ENCODE peak calls at places on chromosomes 16 and 17, in five cellular contexts. I, P, G, V and L are unnamed samples.

GRCh38 chr16:84227548-84227947 is 12.3 kb downstream of the KCNG4 start:
- DNase-seq in I (no peak), P (no peak), G (no peak), V (no peak), L (no peak)

GRCh38 chr17:27430882-27431491 is 25.3 kb upstream of the KSR1 start:
- DNase-seq in I (no peak), P (peak; percentile 35), G (no peak), V (no peak), L (peak; percentile 16)

GRCh38 chr17:29084476-29085148 is 41.7 kb downstream of the PIPOX start:
- DNase-seq in I (no peak), P (peak; percentile 44), G (no peak), V (no peak), L (peak; percentile 11)

GRCh38 chr16:71927383-71927782 is 32.1 kb downstream of the IST1 start:
- DNase-seq in I (no peak), P (peak; percentile 86), G (peak; percentile 71), V (peak; percentile 73), L (peak; percentile 92)

GRCh38 chr16:57732011-57732410 is 3.6 kb upstream of the KATNB1 start:
- DNase-seq in I (no peak), P (no peak), G (no peak), V (peak; percentile 80), L (no peak)

GRCh38 chr17:6480325-6480675 is 36.0 kb downstream of the PIMREG start:
- DNase-seq in I (no peak), P (no peak), G (no peak), V (no peak), L (no peak)

GRCh38 chr17:69314246-69315030 is 12.5 kb downstream of the ABCA5 start:
- DNase-seq in I (no peak), P (no peak), G (no peak), V (no peak), L (no peak)

GRCh38 chr16:69406780-69407331 is 17.6 kb upstream of the CYB5B start:
- DNase-seq in I (no peak), P (no peak), G (peak; percentile 64), V (no peak), L (no peak)

GRCh38 chr16:51048544-51048943 is 102.5 kb downstream of the SALL1 start:
- DNase-seq in I (no peak), P (no peak), G (no peak), V (no peak), L (no peak)

GRCh38 chr17:29891131-29891530 is 38.9 kb downstream of the SSH2 start:
- DNase-seq in I (no peak), P (no peak), G (no peak), V (no peak), L (no peak)

GRCh38 chr16:30183961-30184429 is 593 bp downstream of the CORO1A start:
- DNase-seq in I (peak; percentile 63), P (no peak), G (no peak), V (no peak), L (no peak)

GRCh38 chr16:51508813-51509212 is 357.7 kb upstream of the SALL1 start:
- DNase-seq in I (no peak), P (no peak), G (no peak), V (peak; percentile 18), L (peak; percentile 62)

GRCh38 chr17:17900615-17901520 is 64.1 kb upstream of the SREBF1 start:
- DNase-seq in I (peak; percentile 78), P (peak; percentile 98), G (peak; percentile 85), V (peak; percentile 95), L (peak; percentile 99)

GRCh38 chr17:10754861-10755591 is 25.2 kb upstream of the TMEM220 start:
- DNase-seq in I (no peak), P (no peak), G (peak; percentile 46), V (no peak), L (no peak)

GRCh38 chr16:627458-628239 is 3.1 kb upstream of the WFIKKN1 start:
- DNase-seq in I (peak; percentile 88), P (no peak), G (no peak), V (no peak), L (no peak)

GRCh38 chr17:16243811-16244567 is 27.0 kb downstream of the PIGL start:
- DNase-seq in I (no peak), P (peak; percentile 14), G (no peak), V (no peak), L (no peak)

GRCh38 chr17:292531-293382 is 59.9 kb downstream of the RPH3AL start:
- DNase-seq in I (peak; percentile 35), P (no peak), G (no peak), V (no peak), L (no peak)

GRCh38 chr17:64355536-64356303 is 34.9 kb downstream of the PECAM1 start:
- DNase-seq in I (no peak), P (no peak), G (no peak), V (no peak), L (peak; percentile 59)

GRCh38 chr17:55249861-55250260 is 14.9 kb upstream of the HLF start:
- DNase-seq in I (no peak), P (no peak), G (no peak), V (no peak), L (no peak)

GRCh38 chr17:81188491-81188840 is 22.4 kb upstream of the AATK start:
- DNase-seq in I (no peak), P (no peak), G (no peak), V (no peak), L (no peak)

GRCh38 chr16:66342294-66342900 is 24.1 kb upstream of the CDH5 start:
- DNase-seq in I (no peak), P (no peak), G (no peak), V (no peak), L (no peak)

GRCh38 chr16:66332599-66332998 is 33.9 kb upstream of the CDH5 start:
- DNase-seq in I (no peak), P (no peak), G (no peak), V (no peak), L (no peak)

GRCh38 chr16:66335704-66336329 is 30.7 kb upstream of the CDH5 start:
- DNase-seq in I (no peak), P (peak; percentile 74), G (no peak), V (no peak), L (no peak)

GRCh38 chr16:66334856-66335255 is 31.6 kb upstream of the CDH5 start:
- DNase-seq in I (no peak), P (no peak), G (no peak), V (no peak), L (no peak)

GRCh38 chr16:66337434-66338188 is 28.9 kb upstream of the CDH5 start:
- DNase-seq in I (no peak), P (no peak), G (no peak), V (no peak), L (no peak)
- TF ChIP-seq CTCF in I (no peak), P (no peak), G (no peak), V (no peak), L (no peak)

GRCh38 chr16:89166696-89167424 is 4.7 kb upstream of the CDH15 start:
- DNase-seq in I (no peak), P (no peak), G (no peak), V (no peak), L (no peak)
- H3K4me3 ChIP-seq in I (no peak overlapping the region), P (no peak overlapping the region), G (no peak overlapping the region), V (no peak overlapping the region), L (no peak overlapping the region)

GRCh38 chr17:52465407-52465806 is 306.9 kb upstream of the CA10 start:
- DNase-seq in I (no peak), P (no peak), G (no peak), V (no peak), L (no peak)

GRCh38 chr17:52470553-52470952 is 312.0 kb upstream of the CA10 start:
- DNase-seq in I (no peak), P (no peak), G (no peak), V (no peak), L (no peak)
- TF ChIP-seq CTCF in I (no peak), P (no peak), G (no peak), V (no peak), L (no peak)

DNA sequence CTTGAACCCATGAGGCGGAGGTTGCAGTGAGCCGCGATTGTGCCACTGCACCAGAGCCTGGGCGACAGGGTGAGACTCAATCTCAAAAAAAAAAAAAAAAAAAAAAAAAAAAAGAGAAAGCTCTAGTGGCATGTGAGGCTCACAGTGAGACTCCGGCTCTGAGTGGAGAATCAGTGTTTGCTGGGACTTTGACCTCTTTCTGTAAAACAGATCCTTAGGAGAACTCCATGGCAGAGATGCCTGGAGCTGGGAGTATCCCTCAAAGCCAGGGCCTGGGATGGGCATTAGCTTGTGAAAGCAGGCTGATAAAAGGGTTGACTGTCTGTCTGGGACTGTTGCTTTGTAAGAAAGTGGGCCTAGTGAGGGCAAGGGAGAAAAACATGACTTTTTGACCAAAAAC is 46.4 kb downstream of the ZNF207 start:
- DNase-seq in I (no peak), P (no peak), G (no peak), V (no peak), L (no peak)
- H3K4me3 ChIP-seq in I (no peak overlapping the region), P (no peak overlapping the region), G (no peak overlapping the region), V (no peak overlapping the region), L (no peak overlapping the region)

GRCh38 chr16:6081320-6081976 is 983.9 kb upstream of the EEF2KMT start:
- DNase-seq in I (no peak), P (peak; percentile 14), G (no peak), V (no peak), L (no peak)
- TF ChIP-seq CTCF in I (peak; percentile 62), P (peak; percentile 76), G (peak; percentile 83), V (peak; percentile 29), L (peak; percentile 55)

GRCh38 chr16:4937782-4938682 is 1.1 kb upstream of the PPL start:
- DNase-seq in I (peak; percentile 70), P (no peak), G (no peak), V (no peak), L (no peak)
- H3K4me3 ChIP-seq in I (peak overlapping the region; percentile 71), P (no peak overlapping the region), G (peak overlapping the region; percentile 31), V (no peak overlapping the region), L (no peak overlapping the region)

GRCh38 chr17:62625184-62625869 is 2.1 kb upstream of the MRC2 start:
- DNase-seq in I (no peak), P (no peak), G (no peak), V (no peak), L (no peak)
- TF ChIP-seq CTCF in I (no peak), P (no peak), G (no peak), V (no peak), L (no peak)

GRCh38 chr16:4664538-4665418 is 28.6 kb upstream of the NUDT16L1 start:
- DNase-seq in I (peak; percentile 78), P (no peak), G (no peak), V (no peak), L (no peak)

GRCh38 chr16:4660454-4661007 is 32.8 kb upstream of the NUDT16L1 start:
- DNase-seq in I (peak; percentile 89), P (peak; percentile 68), G (no peak), V (no peak), L (no peak)

GRCh38 chr16:4666537-4667202 is 26.7 kb upstream of the NUDT16L1 start:
- DNase-seq in I (no peak), P (no peak), G (no peak), V (no peak), L (no peak)

GRCh38 chr16:4661661-4662060 is 31.7 kb upstream of the NUDT16L1 start:
- DNase-seq in I (peak; percentile 74), P (peak; percentile 49), G (no peak), V (no peak), L (no peak)

GRCh38 chr16:4663756-4664465 is 29.5 kb upstream of the NUDT16L1 start:
- DNase-seq in I (peak; percentile 80), P (peak; percentile 17), G (no peak), V (no peak), L (no peak)
- H3K4me3 ChIP-seq in I (no peak overlapping the region), P (no peak overlapping the region), G (no peak overlapping the region), V (no peak overlapping the region), L (no peak overlapping the region)

GRCh38 chr17:79925242-79925957 is 86.2 kb upstream of the CBX4 start:
- DNase-seq in I (peak; percentile 88), P (peak; percentile 53), G (peak; percentile 57), V (no peak), L (no peak)
- TF ChIP-seq CTCF in I (no peak), P (peak; percentile 25), G (no peak), V (peak; percentile 16), L (no peak)